ENCODE peak calls at places on chromosomes 6 and 20, in four cellular contexts. One of them, this sample, is unnamed.

GRCh38 chr6:24796616-24797290 is 2.0 kb downstream of the ARMH2 start:
- DNase-seq in K562: no peak
- DNase-seq in GM12878: no peak
- DNase-seq in H1: no peak
- DNase-seq in this sample: no peak

GRCh38 chr20:32997431-32997830 is 6.8 kb downstream of the SUN5 start:
- DNase-seq in K562: no peak
- DNase-seq in GM12878: no peak
- DNase-seq in H1: no peak
- DNase-seq in this sample: no peak

GRCh38 chr6:53020005-53020744 is 25.1 kb upstream of the GSTA4 start:
- DNase-seq in K562: peak; percentile 70
- DNase-seq in H1: no peak
- DNase-seq in GM12878: no peak
- DNase-seq in this sample: no peak

GRCh38 chr6:107846262-107846795 is 22.2 kb upstream of the SCML4 start:
- DNase-seq in K562: no peak
- DNase-seq in H1: no peak
- DNase-seq in GM12878: no peak
- DNase-seq in this sample: no peak

GRCh38 chr6:152356659-152357058 is 280.5 kb downstream of the SYNE1 start:
- DNase-seq in GM12878: no peak
- DNase-seq in K562: peak; percentile 12
- DNase-seq in H1: no peak
- DNase-seq in this sample: peak; percentile 63

GRCh38 chr6:128339635-128340436 is 180.6 kb downstream of the PTPRK start:
- DNase-seq in GM12878: no peak
- DNase-seq in K562: no peak
- DNase-seq in H1: no peak
- DNase-seq in this sample: peak; percentile 79

GRCh38 chr20:32343438-32343837 is 14.7 kb upstream of the ASXL1 start:
- DNase-seq in K562: no peak
- DNase-seq in H1: no peak
- DNase-seq in GM12878: no peak
- DNase-seq in this sample: no peak

GRCh38 chr6:125075741-125076481 is 77.7 kb upstream of the TPD52L1 start:
- DNase-seq in H1: no peak
- DNase-seq in K562: no peak
- DNase-seq in GM12878: no peak
- DNase-seq in this sample: no peak

GRCh38 chr6:150606258-150607043 is 6.8 kb downstream of the PLEKHG1 start:
- DNase-seq in GM12878: no peak
- DNase-seq in K562: no peak
- DNase-seq in H1: no peak
- DNase-seq in this sample: no peak

GRCh38 chr6:111775145-111775936 is 97.9 kb downstream of the FYN start:
- DNase-seq in H1: no peak
- DNase-seq in GM12878: no peak
- DNase-seq in K562: no peak
- DNase-seq in this sample: no peak

GRCh38 chr6:44224154-44224977 is 971 bp downstream of the SLC29A1 start:
- DNase-seq in K562: peak; percentile 41
- DNase-seq in H1: no peak
- DNase-seq in GM12878: no peak
- DNase-seq in this sample: no peak

GRCh38 chr6:90938116-90938515 is 351.2 kb upstream of the MAP3K7 start:
- DNase-seq in GM12878: no peak
- DNase-seq in H1: no peak
- DNase-seq in K562: no peak
- DNase-seq in this sample: no peak

GRCh38 chr20:3245711-3246110 is 6.7 kb upstream of the SLC4A11 start:
- DNase-seq in GM12878: no peak
- DNase-seq in K562: no peak
- DNase-seq in H1: no peak
- DNase-seq in this sample: no peak

GRCh38 chr6:151034825-151035781 is 169.6 kb downstream of the MTHFD1L start:
- DNase-seq in GM12878: no peak
- DNase-seq in H1: no peak
- DNase-seq in K562: no peak
- DNase-seq in this sample: no peak

GRCh38 chr20:25083773-25084615 is 2.1 kb upstream of the VSX1 start:
- DNase-seq in GM12878: no peak
- DNase-seq in K562: no peak
- DNase-seq in H1: no peak
- DNase-seq in this sample: no peak

GRCh38 chr20:25081730-25082497 is at the start of gene VSX1:
- DNase-seq in H1: no peak
- DNase-seq in GM12878: no peak
- DNase-seq in K562: no peak
- DNase-seq in this sample: no peak

GRCh38 chr20:25082498-25082873 is 545 bp upstream of the VSX1 start:
- DNase-seq in K562: no peak
- DNase-seq in H1: no peak
- DNase-seq in GM12878: no peak
- DNase-seq in this sample: no peak

GRCh38 chr20:25084616-25085187 is 2.8 kb upstream of the VSX1 start:
- DNase-seq in H1: no peak
- DNase-seq in GM12878: no peak
- DNase-seq in K562: no peak
- DNase-seq in this sample: no peak

DNA sequence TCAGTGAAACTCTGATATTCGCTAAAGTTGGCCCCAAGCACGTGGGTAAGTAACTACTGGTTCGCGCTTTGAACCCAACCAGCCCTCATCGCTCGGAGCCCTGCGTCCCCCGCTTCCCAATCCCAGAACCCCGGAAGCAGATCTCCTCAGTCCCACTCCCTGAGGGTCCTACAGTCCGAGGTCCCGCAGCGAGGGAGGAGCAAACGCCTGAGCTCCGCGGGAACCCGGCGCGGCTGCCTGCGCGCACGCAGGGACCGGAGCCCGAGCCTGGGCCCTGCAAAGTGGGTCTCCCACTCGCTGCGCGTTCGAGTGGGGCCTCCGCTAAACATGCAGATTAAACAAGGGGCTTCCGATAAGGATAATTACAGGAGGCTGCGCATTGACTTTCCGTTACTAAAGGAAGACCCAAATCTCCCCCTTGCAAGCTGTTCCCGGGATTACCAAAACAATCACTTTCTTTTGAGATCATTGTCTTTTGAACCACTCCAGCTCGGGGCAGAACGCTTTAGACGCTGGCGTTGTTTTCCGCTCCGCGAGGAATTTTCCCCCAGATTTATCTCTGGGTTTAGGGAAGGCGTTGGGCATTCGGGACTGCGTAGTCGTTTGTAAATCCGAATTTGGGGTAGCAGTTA is 1.3 kb upstream of the VSX1 start:
- DNase-seq in GM12878: no peak
- DNase-seq in H1: no peak
- DNase-seq in K562: no peak
- DNase-seq in this sample: no peak
- TF ChIP-seq SRF in GM12878: no peak
- TF ChIP-seq SRF in H1: no peak
- TF ChIP-seq SRF in K562: no peak
- TF ChIP-seq SRF in this sample: no peak

DNA sequence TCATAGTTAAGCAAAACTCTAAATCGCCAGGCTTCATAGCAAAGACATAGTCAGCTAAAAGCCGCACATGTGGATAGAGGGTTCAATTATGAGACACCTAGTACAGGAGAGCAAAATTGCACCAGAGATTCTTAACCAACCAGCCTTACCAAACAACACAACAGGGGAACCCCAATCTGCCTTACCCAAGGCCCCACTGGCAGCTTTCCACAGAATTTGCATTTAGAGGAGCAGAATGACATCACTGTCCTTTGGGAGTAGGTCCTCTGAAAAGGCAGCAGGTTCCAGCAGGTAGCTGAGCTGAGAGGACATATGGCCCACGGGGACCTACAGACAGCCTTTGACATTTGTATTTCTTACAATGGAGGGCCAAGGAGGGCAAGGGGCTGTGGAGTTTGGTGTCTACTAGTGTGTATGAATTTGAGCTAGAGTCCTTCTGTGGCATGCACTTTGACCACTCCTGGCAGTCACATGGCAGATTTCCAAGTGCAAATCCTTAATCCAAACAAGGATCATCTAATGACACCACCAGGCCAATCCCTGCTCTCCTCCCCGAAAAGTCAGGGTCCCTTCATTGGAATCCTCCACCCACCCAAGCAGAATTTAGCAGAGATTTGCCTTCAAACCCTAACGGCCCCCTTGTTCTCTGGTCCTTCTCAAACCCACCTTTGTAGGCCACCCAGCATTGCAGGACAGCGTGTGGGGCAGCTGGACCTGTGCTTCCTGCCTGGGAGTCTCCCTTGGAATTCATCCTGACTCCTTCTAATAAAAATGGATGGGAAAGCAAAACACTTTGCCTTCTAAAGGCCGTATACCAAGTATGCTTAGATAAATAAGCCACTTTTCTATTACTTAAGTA is 171.2 kb upstream of the SUPT3H start:
- DNase-seq in K562: no peak
- DNase-seq in H1: no peak
- DNase-seq in GM12878: peak; percentile 75
- DNase-seq in this sample: no peak
- TF ChIP-seq CREB1 in K562: no peak
- TF ChIP-seq CREB1 in H1: no peak
- TF ChIP-seq CREB1 in GM12878: no peak
- TF ChIP-seq CREB1 in this sample: no peak

GRCh38 chr20:63694596-63695418 is 1.6 kb upstream of the TNFRSF6B start:
- DNase-seq in K562: no peak
- DNase-seq in GM12878: no peak
- DNase-seq in H1: no peak
- DNase-seq in this sample: no peak

GRCh38 chr20:63697357-63697867 is 960 bp downstream of the TNFRSF6B start:
- DNase-seq in K562: peak; percentile 11
- DNase-seq in H1: no peak
- DNase-seq in GM12878: no peak
- DNase-seq in this sample: no peak

GRCh38 chr20:63696628-63697356 is at the start of gene TNFRSF6B:
- DNase-seq in K562: peak; percentile 17
- DNase-seq in GM12878: no peak
- DNase-seq in H1: no peak
- DNase-seq in this sample: no peak

GRCh38 chr20:63695419-63696310 is 787 bp upstream of the TNFRSF6B start:
- DNase-seq in K562: peak; percentile 7
- DNase-seq in H1: no peak
- DNase-seq in GM12878: no peak
- DNase-seq in this sample: no peak

DNA sequence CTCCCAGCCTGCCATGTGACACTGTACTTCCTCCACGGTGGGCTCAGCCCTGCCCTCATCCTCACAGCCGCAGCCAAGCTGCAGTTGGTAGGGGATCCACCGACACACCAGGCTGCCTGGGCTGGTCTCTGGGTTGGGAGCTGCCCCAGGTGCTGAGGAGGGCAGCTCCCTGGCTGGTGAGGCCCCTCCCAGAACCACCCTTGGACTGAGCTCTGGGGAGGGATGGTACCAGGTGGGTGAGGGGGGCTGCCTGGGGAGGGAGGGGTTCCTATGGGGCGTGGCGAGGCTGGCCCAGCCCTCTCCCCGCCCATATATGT is 183 bp upstream of the TNFRSF6B start:
- DNase-seq in GM12878: no peak
- DNase-seq in H1: peak; percentile 69
- DNase-seq in K562: peak; percentile 33
- DNase-seq in this sample: no peak
- TF ChIP-seq SRF in GM12878: no peak
- TF ChIP-seq SRF in H1: no peak
- TF ChIP-seq SRF in K562: no peak
- TF ChIP-seq SRF in this sample: no peak

DNA sequence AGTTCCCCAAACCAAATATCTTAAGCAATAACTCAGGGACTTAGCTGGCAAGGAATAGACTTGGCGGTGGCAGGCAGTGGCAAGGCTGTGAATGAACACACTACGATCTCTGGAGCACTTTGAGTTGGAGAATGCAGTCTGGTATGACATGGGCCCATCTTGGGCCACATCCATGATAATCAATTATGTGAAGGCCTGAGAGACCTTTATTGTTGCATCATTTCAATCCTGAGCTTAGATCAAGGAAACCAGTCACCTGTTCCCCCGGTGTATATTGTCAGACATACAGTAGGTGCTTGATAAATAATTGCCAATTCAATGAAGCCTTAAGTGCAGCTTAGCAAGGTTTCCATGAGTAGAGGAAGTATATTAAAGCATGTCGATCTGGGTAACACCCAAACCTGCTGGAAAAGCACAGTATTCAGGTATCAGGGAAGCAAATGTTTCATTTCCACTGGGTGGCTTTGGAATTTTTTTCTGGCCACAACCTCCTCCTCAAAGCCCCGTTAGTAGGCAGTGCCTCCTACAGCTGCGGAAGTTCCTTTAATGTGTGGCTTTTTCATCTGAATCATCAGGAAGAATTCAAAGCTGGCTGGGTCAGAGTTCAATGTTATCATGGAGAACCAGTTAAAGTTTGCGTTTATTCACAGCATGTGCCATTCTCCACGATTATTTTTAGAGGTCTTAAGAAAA is 10.2 kb downstream of the CASS4 start:
- DNase-seq in GM12878: no peak
- DNase-seq in H1: no peak
- DNase-seq in K562: peak; percentile 60
- DNase-seq in this sample: peak; percentile 81
- TF ChIP-seq CREB1 in GM12878: no peak
- TF ChIP-seq CREB1 in H1: no peak
- TF ChIP-seq CREB1 in K562: no peak
- TF ChIP-seq CREB1 in this sample: no peak

DNA sequence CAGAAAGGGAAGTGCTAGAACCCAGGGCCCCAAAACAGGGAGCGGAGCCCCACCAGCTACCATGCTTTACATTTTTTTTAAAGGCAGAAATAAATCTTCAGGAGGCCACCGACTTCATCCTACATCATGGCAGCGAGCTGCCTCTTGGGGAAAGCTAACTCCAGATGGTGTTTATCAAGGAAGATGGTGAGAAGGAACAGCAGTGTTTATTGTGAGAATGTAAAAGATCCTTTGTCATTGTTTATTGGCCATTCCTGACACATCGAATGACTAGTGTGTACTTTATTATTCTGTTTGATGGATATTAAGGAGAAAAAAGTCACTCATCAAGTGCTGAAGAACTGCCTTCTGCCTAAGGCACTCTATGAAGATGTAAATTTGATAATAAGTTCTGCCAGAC is 194.9 kb upstream of the RREB1 start:
- DNase-seq in K562: no peak
- DNase-seq in H1: no peak
- DNase-seq in GM12878: no peak
- DNase-seq in this sample: no peak
- TF ChIP-seq SRF in K562: no peak
- TF ChIP-seq SRF in H1: no peak
- TF ChIP-seq SRF in GM12878: no peak
- TF ChIP-seq SRF in this sample: no peak

This sample was measured in HepG2.